ENCODE peak calls at places on chromosomes 11 and 22, in eight cellular contexts. E is NCI-H748 treated with DMSO at 0.1 percent for 48 hours; Z is SHP77 treated with DMSO at 0.1 percent for 48 hours; H is fibroblast of pulmonary artery; K is activated CD8-positive, alpha-beta memory T cell treated with anti-CD3 and anti-CD28 coated beads for 1 hour; F is thyroid gland; B is BE2C; A is upper lobe of right lung. S is an unnamed sample.

GRCh38 chr22:49305215-49305965 is 522.3 kb downstream of the BRD1 start:
- DNase-seq in H (peak; percentile 0), A (peak; percentile 83), Z (peak; percentile 24), B (peak; percentile 50), E (peak; percentile 24), F (peak; percentile 37), K (peak; percentile 45), S (no peak)

GRCh38 chr22:35397095-35397904 is 2.6 kb upstream of the MCM5 start:
- DNase-seq in K (no peak), B (no peak), A (no peak), H (peak; percentile 45), E (no peak), F (no peak), Z (no peak), S (peak; percentile 51)

GRCh38 chr11:14414470-14415461 is 55.8 kb upstream of the RRAS2 start:
- DNase-seq in F (no peak), H (no peak), A (no peak), E (no peak), B (no peak), Z (no peak), K (peak; percentile 48), S (peak; percentile 62)

GRCh38 chr11:66081505-66081904 is 11.4 kb downstream of the PACS1 start:
- DNase-seq in A (no peak), F (peak; percentile 53), E (no peak), H (peak; percentile 29), B (no peak), Z (no peak), K (peak; percentile 51), S (peak; percentile 32)

GRCh38 chr22:38862375-38863329 is 9.4 kb downstream of the CBX6 start:
- DNase-seq in Z (no peak), F (peak; percentile 72), E (no peak), B (peak; percentile 77), K (no peak), H (peak; percentile 47), A (peak; percentile 67), S (no peak)

GRCh38 chr11:69132301-69132670 is 23.4 kb upstream of the SMIM38 start:
- DNase-seq in E (no peak), K (no peak), H (no peak), B (no peak), A (no peak), Z (no peak), F (no peak), S (no peak)

GRCh38 chr22:43185860-43186261 is 1.1 kb downstream of the TTLL12 start:
- DNase-seq in K (no peak), H (peak; percentile 39), A (no peak), B (peak; percentile 61), Z (no peak), E (no peak), F (peak; percentile 85), S (peak; percentile 22)

GRCh38 chr11:75029836-75030631 is 41.3 kb downstream of the NEU3 start:
- DNase-seq in B (peak; percentile 83), Z (no peak), F (no peak), A (no peak), H (no peak), E (no peak), K (no peak), S (peak; percentile 66)

GRCh38 chr11:12807621-12808020 is 133.4 kb downstream of the TEAD1 start:
- DNase-seq in A (no peak), K (no peak), Z (no peak), B (no peak), H (no peak), E (no peak), F (peak; percentile 81), S (no peak)

GRCh38 chr22:43345761-43346261 is 2.6 kb upstream of the SCUBE1 start:
- DNase-seq in E (no peak), H (no peak), B (no peak), A (peak; percentile 42), F (no peak), Z (no peak), K (no peak), S (no peak)

GRCh38 chr11:14578551-14578956 is 58.4 kb upstream of the PSMA1 start:
- DNase-seq in K (peak; percentile 19), E (peak; percentile 53), B (peak; percentile 12), F (no peak), A (no peak), H (peak; percentile 97), Z (no peak), S (no peak)

GRCh38 chr22:25774575-25775026 is 32.6 kb downstream of the MYO18B start:
- DNase-seq in K (no peak), E (no peak), H (no peak), Z (no peak), F (no peak), B (peak; percentile 81), A (no peak), S (no peak)

GRCh38 chr22:20545681-20546521 is 38.5 kb downstream of the MED15 start:
- DNase-seq in A (no peak), K (no peak), H (no peak), E (no peak), F (no peak), Z (no peak), B (no peak), S (peak; percentile 51)

GRCh38 chr11:2421226-2421994 is 20.9 kb downstream of the TSSC4 start:
- DNase-seq in A (no peak), B (no peak), E (no peak), Z (no peak), H (no peak), F (no peak), K (no peak), S (no peak)

GRCh38 chr11:36361901-36362391 is 65.9 kb downstream of the PRR5L start:
- DNase-seq in E (no peak), A (no peak), K (no peak), H (peak; percentile 84), B (no peak), F (no peak), Z (no peak), S (peak; percentile 92)

GRCh38 chr22:50720301-50720845 is 17.6 kb upstream of the ACR start:
- DNase-seq in E (no peak), K (no peak), A (no peak), Z (no peak), F (no peak), H (no peak), B (no peak), S (no peak)

GRCh38 chr11:65382804-65383368 is 440 bp upstream of the SLC25A45 start:
- DNase-seq in E (no peak), B (peak; percentile 80), H (no peak), K (no peak), F (peak; percentile 96), A (peak; percentile 93), Z (no peak), S (peak; percentile 95)

GRCh38 chr11:14980854-14981253 is 8.7 kb upstream of the CALCA start:
- DNase-seq in B (no peak), Z (no peak), E (no peak), A (no peak), K (no peak), F (no peak), H (peak; percentile 82), S (peak; percentile 70)

GRCh38 chr11:35337919-35338316 is 81.4 kb downstream of the SLC1A2 start:
- DNase-seq in F (no peak), B (no peak), Z (no peak), A (no peak), K (no peak), E (no peak), H (no peak), S (no peak)

GRCh38 chr22:39010946-39011625 is 3.0 kb upstream of the APOBEC3C start:
- DNase-seq in K (no peak), Z (no peak), A (no peak), B (no peak), F (no peak), H (no peak), E (no peak), S (no peak)

GRCh38 chr11:2681408-2682145 is 18.2 kb downstream of the KCNQ1OT1 start:
- DNase-seq in H (no peak), Z (no peak), A (no peak), F (no peak), E (no peak), B (no peak), K (no peak), S (no peak)

GRCh38 chr11:45805305-45806071 is 539 bp downstream of the SLC35C1 start:
- DNase-seq in H (peak; percentile 59), A (peak; percentile 72), K (no peak), F (peak; percentile 20), B (peak; percentile 20), E (peak; percentile 46), Z (peak; percentile 40), S (peak; percentile 85)

GRCh38 chr11:108177570-108177969 is 44.9 kb downstream of the NPAT start:
- DNase-seq in Z (no peak), H (no peak), E (no peak), K (no peak), A (no peak), F (no peak), B (no peak), S (no peak)

GRCh38 chr11:118236170-118236569 is 11.4 kb upstream of the JAML start:
- DNase-seq in Z (no peak), H (no peak), A (no peak), B (no peak), F (no peak), E (no peak), K (no peak), S (no peak)

GRCh38 chr11:27171391-27171790 is 130.8 kb downstream of the BBOX1 start:
- DNase-seq in Z (no peak), B (no peak), E (no peak), F (no peak), K (no peak), A (no peak), H (no peak), S (no peak)

GRCh38 chr11:111427471-111427912 is 48.4 kb upstream of the POU2AF1 start:
- DNase-seq in K (no peak), A (no peak), E (peak; percentile 17), Z (peak; percentile 67), H (no peak), B (peak; percentile 50), F (peak; percentile 75), S (no peak)

GRCh38 chr11:69144719-69145365 is 10.9 kb upstream of the SMIM38 start:
- DNase-seq in B (no peak), A (no peak), Z (no peak), K (no peak), E (no peak), F (no peak), H (no peak), S (no peak)

GRCh38 chr11:113274708-113275582 is 39.4 kb upstream of the TTC12 start:
- DNase-seq in A (no peak), B (peak; percentile 52), K (no peak), F (no peak), H (peak; percentile 9), Z (no peak), E (no peak), S (no peak)

GRCh38 chr11:117684111-117684510 is 112.9 kb downstream of the DSCAML1 start:
- DNase-seq in Z (no peak), E (no peak), A (no peak), H (no peak), B (no peak), F (no peak), K (no peak), S (no peak)

GRCh38 chr11:72144807-72145565 is 9.5 kb downstream of the FOLR3 start:
- DNase-seq in B (no peak), E (no peak), F (no peak), K (no peak), Z (no peak), A (no peak), H (peak; percentile 44), S (no peak)

GRCh38 chr11:84419576-84419975 is 1133.4 kb upstream of the CCDC90B start:
- DNase-seq in E (no peak), H (no peak), A (no peak), Z (no peak), B (no peak), K (no peak), F (no peak), S (no peak)

GRCh38 chr11:12143461-12144258 is 33.3 kb downstream of the MICAL2 start:
- DNase-seq in K (no peak), A (peak; percentile 11), H (peak; percentile 64), Z (no peak), F (no peak), E (no peak), B (no peak), S (no peak)

GRCh38 chr11:117823941-117824420 is 563 bp downstream of the FXYD2 start:
- DNase-seq in K (no peak), Z (no peak), A (peak; percentile 69), E (no peak), H (peak; percentile 88), F (peak; percentile 30), B (no peak), S (no peak)

GRCh38 chr11:95256204-95256819 is 25.3 kb upstream of the SESN3 start:
- DNase-seq in H (peak; percentile 40), A (no peak), F (no peak), Z (no peak), E (no peak), K (no peak), B (no peak), S (no peak)